ENCODE peak calls at places on chromosomes 16 and 17, in five cellular contexts. M, O, E, P and L are unnamed samples.

GRCh38 chr17:36978810-36979584 is 30.2 kb downstream of the AATF start:
- DNase-seq in P (no peak), O (peak; percentile 19), E (no peak), M (no peak), L (peak; percentile 23)

GRCh38 chr16:15899538-15900100 is 11.2 kb upstream of the CEP20 start:
- DNase-seq in M (no peak), O (peak; percentile 54), P (no peak), E (no peak), L (no peak)

GRCh38 chr16:65519402-65519801 is 397.5 kb upstream of the CDH11 start:
- DNase-seq in E (no peak), M (no peak), P (no peak), O (no peak), L (no peak)

GRCh38 chr16:82329504-82330192 is 159.6 kb upstream of the MPHOSPH6 start:
- DNase-seq in P (no peak), E (no peak), M (no peak), O (no peak), L (no peak)

GRCh38 chr16:71927383-71927782 is 32.1 kb downstream of the IST1 start:
- DNase-seq in O (peak; percentile 95), E (no peak), P (peak; percentile 72), M (no peak), L (peak; percentile 92)

GRCh38 chr17:78923660-78924453 is 1.3 kb downstream of the TIMP2 start:
- DNase-seq in M (peak; percentile 28), P (peak; percentile 47), O (no peak), E (peak; percentile 33), L (no peak)

GRCh38 chr17:66952031-66952524 is 12.4 kb upstream of the CACNG4 start:
- DNase-seq in O (peak; percentile 63), E (no peak), M (no peak), P (no peak), L (peak; percentile 37)

GRCh38 chr17:30062372-30062771 is 54.2 kb upstream of the NSRP1 start:
- DNase-seq in M (no peak), E (no peak), O (no peak), P (no peak), L (no peak)

GRCh38 chr17:76337413-76337777 is 16.3 kb downstream of the PRPSAP1 start:
- DNase-seq in P (no peak), M (no peak), O (no peak), E (no peak), L (no peak)

GRCh38 chr17:55770220-55770870 is 19.5 kb downstream of the PCTP start:
- DNase-seq in M (no peak), P (no peak), O (peak; percentile 83), E (no peak), L (peak; percentile 78)

GRCh38 chr17:72056155-72056554 is 64.7 kb upstream of the SOX9 start:
- DNase-seq in M (no peak), P (no peak), E (no peak), O (no peak), L (no peak)

GRCh38 chr16:53611151-53611802 is 92.4 kb downstream of the RPGRIP1L start:
- DNase-seq in M (no peak), O (peak; percentile 12), E (no peak), P (no peak), L (peak; percentile 19)

GRCh38 chr16:74987027-74987681 is 2.2 kb upstream of the WDR59 start:
- DNase-seq in O (no peak), E (no peak), P (no peak), M (no peak), L (no peak)

GRCh38 chr16:67537636-67538591 is 9.3 kb downstream of the RIPOR1 start:
- DNase-seq in E (peak; percentile 76), P (peak; percentile 88), O (peak; percentile 52), M (peak; percentile 67), L (no peak)

GRCh38 chr17:17051791-17052461 is 9.7 kb downstream of the MPRIP start:
- DNase-seq in M (no peak), E (no peak), P (no peak), O (no peak), L (no peak)

GRCh38 chr17:31841850-31842415 is 17.1 kb downstream of the COPRS start:
- DNase-seq in E (no peak), M (no peak), O (no peak), P (no peak), L (no peak)

GRCh38 chr17:31842416-31843381 is 16.3 kb downstream of the COPRS start:
- DNase-seq in O (peak; percentile 89), M (peak; percentile 49), P (peak; percentile 72), E (peak; percentile 21), L (peak; percentile 60)

GRCh38 chr17:31838641-31839225 is 20.3 kb downstream of the COPRS start:
- DNase-seq in P (no peak), M (no peak), E (no peak), O (peak; percentile 36), L (no peak)

DNA sequence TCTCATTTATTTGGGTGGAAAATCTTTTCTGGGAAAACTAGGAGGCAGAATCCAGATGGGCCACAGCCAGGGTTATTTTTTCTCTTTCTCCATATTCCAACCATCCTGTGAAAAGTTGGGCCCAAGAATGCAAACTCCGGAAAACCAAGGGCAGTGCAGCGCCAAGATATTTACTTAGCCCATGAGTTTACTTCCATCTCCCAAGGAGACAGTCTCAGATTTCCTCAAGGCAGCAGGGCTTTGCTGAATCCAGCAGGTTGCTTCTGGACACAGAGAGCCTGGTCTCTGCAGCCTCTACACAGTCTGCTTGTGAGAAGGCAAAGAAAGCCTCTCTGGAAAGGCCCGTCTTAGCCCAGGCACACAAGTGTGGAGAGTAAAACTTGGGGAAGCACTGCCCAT is 15.7 kb downstream of the COPRS start:
- DNase-seq in E (no peak), M (no peak), O (no peak), P (no peak), L (no peak)
- H3K27ac ChIP-seq in E (no peak overlapping the region), M (no peak overlapping the region), O (no peak overlapping the region), P (no peak overlapping the region), L (no peak overlapping the region)

GRCh38 chr16:50329446-50330189 is 39.2 kb downstream of the BRD7 start:
- DNase-seq in O (peak; percentile 46), M (no peak), P (no peak), E (no peak), L (no peak)
- H3K4me1 ChIP-seq in O (no peaks in the 10 kb centered on the region), M (peaks cover 21% of the 10 kb centered on the region), P (no peaks in the 10 kb centered on the region), E (peaks cover 8% of the 10 kb centered on the region), L (no peaks in the 10 kb centered on the region)

GRCh38 chr16:28196331-28196987 is 15.3 kb downstream of the XPO6 start:
- DNase-seq in M (no peak), E (no peak), O (no peak), P (no peak), L (no peak)

GRCh38 chr16:28195859-28196258 is 15.9 kb downstream of the XPO6 start:
- DNase-seq in P (no peak), M (no peak), O (no peak), E (no peak), L (no peak)

GRCh38 chr16:28193530-28194423 is 18.0 kb downstream of the XPO6 start:
- DNase-seq in O (peak; percentile 85), M (peak; percentile 19), E (peak; percentile 31), P (no peak), L (peak; percentile 67)

GRCh38 chr16:28191364-28191985 is 20.3 kb downstream of the XPO6 start:
- DNase-seq in O (no peak), E (no peak), M (no peak), P (no peak), L (no peak)

GRCh38 chr16:28192811-28193529 is 18.8 kb downstream of the XPO6 start:
- DNase-seq in M (peak; percentile 82), P (no peak), E (peak; percentile 61), O (no peak), L (peak; percentile 77)
- H3K4me3 ChIP-seq in M (peak overlapping the region; percentile 52), P (no peak overlapping the region), E (peak overlapping the region; percentile 28), O (no peak overlapping the region), L (peak overlapping the region; percentile 5)

DNA sequence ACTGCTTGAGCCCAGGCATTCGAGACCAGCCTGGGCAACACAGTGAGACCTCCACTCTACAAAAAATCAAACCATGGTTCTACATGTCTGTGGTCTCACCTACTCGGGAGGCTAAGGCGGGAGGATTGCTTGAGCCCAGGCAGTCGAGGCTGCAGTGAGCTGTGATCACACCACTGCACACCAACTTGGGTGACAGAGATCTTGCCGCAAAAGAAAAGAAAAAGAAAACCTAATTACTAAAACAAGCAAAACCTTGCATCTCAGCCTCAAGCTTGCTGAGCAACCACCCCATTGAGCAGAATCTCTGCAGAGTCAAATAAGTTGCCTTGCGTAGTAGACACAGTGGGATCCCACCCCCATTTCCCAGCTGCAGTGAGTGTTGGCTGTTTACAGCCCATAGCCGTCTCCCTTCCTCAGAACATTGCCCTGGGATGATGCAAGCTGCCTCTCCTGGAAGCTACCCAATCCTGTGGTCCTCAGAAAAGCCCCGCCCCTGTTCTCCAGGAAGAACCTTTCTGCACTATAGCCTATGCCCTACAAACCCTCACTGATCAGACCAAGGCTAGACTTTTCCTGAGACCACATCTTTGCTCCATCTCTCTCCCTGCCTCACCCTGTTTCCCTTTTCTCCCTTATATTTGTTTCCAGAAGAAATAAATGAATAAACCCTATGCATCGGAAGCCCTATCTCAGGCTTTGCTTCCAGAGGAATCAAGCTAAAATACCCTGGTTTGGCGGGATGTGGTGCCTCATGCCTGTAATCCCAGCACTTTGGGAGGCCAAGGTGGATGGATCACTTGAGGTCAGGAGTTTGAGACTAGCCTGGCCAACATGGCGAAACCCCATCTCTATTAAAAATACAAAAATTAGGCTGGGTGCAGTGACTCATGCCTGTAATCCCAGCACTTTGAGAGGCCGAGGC is 16.7 kb upstream of the ERN2 start:
- DNase-seq in P (no peak), E (no peak), M (no peak), O (peak; percentile 89), L (peak; percentile 79)
- H3K27ac ChIP-seq in P (no peak overlapping the region), E (no peak overlapping the region), M (no peak overlapping the region), O (no peak overlapping the region), L (peak overlapping the region; percentile 40)

GRCh38 chr17:57595942-57596695 is 149.0 kb downstream of the CCDC182 start:
- DNase-seq in M (no peak), O (no peak), E (no peak), P (no peak), L (no peak)
- H3K4me1 ChIP-seq in M (peaks cover 37% of the 10 kb centered on the region), O (no peaks in the 10 kb centered on the region), E (peaks cover 32% of the 10 kb centered on the region), P (peaks cover 35% of the 10 kb centered on the region), L (peaks cover 10% of the 10 kb centered on the region)

GRCh38 chr17:65101371-65101770 is 35.8 kb upstream of the RGS9 start:
- DNase-seq in E (no peak), O (no peak), P (no peak), M (no peak), L (no peak)
- H3K4me3 ChIP-seq in E (no peak overlapping the region), O (no peak overlapping the region), P (no peak overlapping the region), M (peak overlapping the region; percentile 95), L (peak overlapping the region; percentile 50)